ENCODE peak calls at places on chromosomes 13 and 19, in ten cellular contexts. X is HL-60, A is GM23338, J is C1 segment of cervical spinal cord, U is colonic mucosa, Z is nucleus accumbens, D is psoas muscle, B is RPMI8226, M is anterior cingulate cortex, W is kidney glomerular epithelial cell. I is an unnamed sample.

GRCh38 chr19:22263121-22263520 is 23.1 kb upstream of the ZNF729 start:
- DNase-seq in U (no peak), W (no peak), B (no peak), J (no peak), D (no peak), Z (no peak), A (no peak), M (no peak), X (no peak), I (no peak)

GRCh38 chr13:19587635-19588300 is 26.4 kb upstream of the TPTE2 start:
- DNase-seq in D (no peak), X (peak), A (peak), U (no peak), Z (no peak), M (no peak), B (peak), W (peak), J (no peak), I (no peak)

GRCh38 chr13:36026556-36026955 is 104.6 kb downstream of the DCLK1 start:
- DNase-seq in U (no peak), Z (no peak), D (no peak), M (no peak), W (no peak), A (no peak), B (no peak), J (no peak), X (no peak), I (no peak)

GRCh38 chr13:85241045-85241444 is 558.2 kb downstream of the SLITRK6 start:
- DNase-seq in W (no peak), J (no peak), M (no peak), B (no peak), D (no peak), X (no peak), U (no peak), A (no peak), Z (no peak), I (no peak)

GRCh38 chr13:57665471-57665870 is 33.9 kb downstream of the PCDH17 start:
- DNase-seq in D (no peak), B (no peak), J (no peak), U (no peak), X (no peak), Z (no peak), A (no peak), W (no peak), M (no peak), I (no peak)

GRCh38 chr13:39417643-39418042 is 185.3 kb downstream of the LHFPL6 start:
- DNase-seq in X (no peak), J (peak), D (no peak), A (peak), M (no peak), Z (no peak), W (peak), B (no peak), U (no peak), I (no peak)

GRCh38 chr13:70107125-70107497 is 515 bp upstream of the ATXN8OS start:
- DNase-seq in D (no peak), Z (no peak), J (no peak), U (no peak), W (no peak), B (no peak), A (no peak), M (no peak), X (no peak), I (no peak)

GRCh38 chr19:679418-680286 is 3.5 kb downstream of the FSTL3 start:
- DNase-seq in A (peak), U (peak), J (peak), M (peak), X (peak), B (peak), Z (peak), D (peak), W (no peak), I (no peak)

GRCh38 chr13:85137516-85137915 is 661.7 kb downstream of the SLITRK6 start:
- DNase-seq in B (no peak), U (no peak), X (no peak), M (no peak), Z (no peak), J (no peak), W (no peak), D (no peak), A (no peak), I (no peak)

GRCh38 chr19:10961073-10961762 is 388 bp downstream of the SMARCA4 start:
- DNase-seq in Z (no peak), D (peak), B (peak), M (peak), U (peak), J (peak), A (peak), X (peak), W (peak), I (no peak)

GRCh38 chr13:50461189-50461588 is 382.3 kb downstream of the DLEU7 start:
- DNase-seq in Z (no peak), W (no peak), U (no peak), M (no peak), X (no peak), J (no peak), B (no peak), D (no peak), A (no peak), I (no peak)

GRCh38 chr19:8935460-8935859 is 74.7 kb downstream of the MUC16 start:
- DNase-seq in B (no peak), W (no peak), D (no peak), Z (no peak), J (no peak), U (no peak), A (no peak), X (no peak), M (no peak), I (no peak)

GRCh38 chr13:34347784-34348573 is 530.0 kb downstream of the RFC3 start:
- DNase-seq in J (no peak), B (no peak), M (no peak), W (no peak), D (no peak), X (no peak), U (no peak), A (peak), Z (no peak), I (no peak)

GRCh38 chr13:101303512-101303911 is 112.8 kb downstream of the NALCN start:
- DNase-seq in A (no peak), D (no peak), W (no peak), M (no peak), U (no peak), B (no peak), J (no peak), X (no peak), Z (no peak), I (no peak)

GRCh38 chr19:55042688-55043087 is 4.6 kb upstream of the GP6 start:
- DNase-seq in J (no peak), M (no peak), Z (no peak), W (no peak), X (no peak), B (no peak), A (no peak), U (no peak), D (no peak), I (no peak)

GRCh38 chr19:14381689-14382474 is 638 bp downstream of the ADGRE5 start:
- DNase-seq in B (peak), U (peak), M (no peak), J (no peak), Z (no peak), D (peak), W (no peak), A (no peak), X (peak), I (peak)

GRCh38 chr13:101514695-101515275 is 62.3 kb downstream of the ITGBL1 start:
- DNase-seq in J (no peak), U (peak), A (peak), X (no peak), W (peak), B (peak), M (no peak), Z (no peak), D (no peak), I (no peak)

GRCh38 chr19:18306209-18306902 is 16.5 kb downstream of the LSM4 start:
- DNase-seq in A (no peak), J (no peak), B (peak), U (no peak), D (no peak), X (no peak), Z (no peak), W (no peak), M (no peak), I (no peak)